ENCODE peak calls at places on chromosomes 4 and X, in five cellular contexts. K is AG10803; Z is stomach; G is Peyer's patch; B is CD4-positive, alpha-beta memory T cell. L is an unnamed sample.
A peak's percentile ranks its signal among the peaks of the same experiment; 100 is the strongest.

GRCh38 chr4:32268949-32269348 is 1548.8 kb downstream of the PCDH7 start:
- DNase-seq in Z (no peak), K (no peak), G (no peak), B (no peak), L (no peak)

GRCh38 chr4:1753256-1753655 is 31.9 kb downstream of the TACC3 start:
- DNase-seq in G (no peak), K (no peak), B (no peak), Z (no peak), L (no peak)

GRCh38 chr4:129358571-129358970 is 262.6 kb downstream of the C4orf33 start:
- DNase-seq in B (no peak), G (no peak), K (peak; percentile 48), Z (no peak), L (no peak)

GRCh38 chr4:7331682-7332000 is 103.1 kb downstream of the PSAPL1 start:
- DNase-seq in Z (no peak), K (no peak), B (no peak), G (no peak), L (no peak)

GRCh38 chr4:21728231-21728758 is 220.3 kb downstream of the KCNIP4 start:
- DNase-seq in G (no peak), Z (no peak), B (no peak), K (no peak), L (no peak)

GRCh38 chrX:10979956-10980355 is 131.2 kb upstream of the HCCS start:
- DNase-seq in Z (no peak), K (no peak), G (no peak), B (no peak), L (no peak)

GRCh38 chrX:31353095-31353494 is 281.3 kb upstream of the FTHL17 start:
- DNase-seq in Z (no peak), G (no peak), K (peak; percentile 48), B (no peak), L (no peak)

GRCh38 chr4:87257523-87257922 is 37.1 kb upstream of the KLHL8 start:
- DNase-seq in G (no peak), K (no peak), B (no peak), Z (no peak), L (no peak)

GRCh38 chr4:5152521-5152920 is 101.2 kb downstream of the STK32B start:
- DNase-seq in Z (no peak), K (no peak), B (no peak), G (no peak), L (no peak)

GRCh38 chrX:18899796-18900380 is 84.0 kb downstream of the PHKA2 start:
- DNase-seq in K (no peak), G (no peak), B (no peak), Z (no peak), L (no peak)

GRCh38 chr4:121594796-121595526 is 101.8 kb downstream of the ANXA5 start:
- DNase-seq in Z (no peak), G (no peak), B (no peak), K (peak; percentile 73), L (no peak)

GRCh38 chr4:16993966-16994840 is 95.8 kb upstream of the LDB2 start:
- DNase-seq in B (no peak), Z (no peak), K (no peak), G (no peak), L (no peak)

GRCh38 chr4:73798842-73799241 is 37.6 kb upstream of the CXCL6 start:
- DNase-seq in Z (no peak), B (no peak), G (no peak), K (no peak), L (no peak)

GRCh38 chrX:10101269-10101668 is 55.5 kb upstream of the CLCN4 start:
- DNase-seq in Z (no peak), G (no peak), K (no peak), B (no peak), L (no peak)

GRCh38 chrX:133926809-133927208 is 58.6 kb downstream of the GPC3 start:
- DNase-seq in G (no peak), B (no peak), Z (no peak), K (no peak), L (no peak)

GRCh38 chrX:135112096-135112729 is 8.1 kb downstream of the ETDB start:
- DNase-seq in Z (no peak), B (peak; percentile 46), K (peak; percentile 17), G (peak; percentile 59), L (no peak)

GRCh38 chrX:110087485-110088356 is 84.8 kb downstream of the TMEM164 start:
- DNase-seq in B (no peak), K (peak; percentile 88), G (no peak), Z (no peak), L (no peak)

GRCh38 chr4:23818097-23818648 is 71.7 kb downstream of the PPARGC1A start:
- DNase-seq in K (no peak), B (no peak), Z (no peak), G (no peak), L (no peak)

GRCh38 chr4:53804719-53805118 is 213.4 kb upstream of the LNX1 start:
- DNase-seq in B (no peak), K (no peak), Z (peak; percentile 67), G (peak; percentile 73), L (no peak)

GRCh38 chr4:150581611-150582010 is 340 bp upstream of the MAB21L2 start:
- DNase-seq in Z (no peak), K (no peak), B (no peak), G (peak; percentile 77), L (no peak)

GRCh38 chr4:71392109-71392508 is 53.3 kb downstream of the SLC4A4 start:
- DNase-seq in Z (no peak), G (no peak), B (no peak), K (no peak), L (no peak)

GRCh38 chrX:48522291-48522690 is 683 bp downstream of the EBP start:
- DNase-seq in K (no peak), B (no peak), Z (no peak), G (peak; percentile 69), L (no peak)

GRCh38 chrX:28659269-28659668 is 72.0 kb downstream of the IL1RAPL1 start:
- DNase-seq in Z (no peak), B (no peak), G (no peak), K (no peak), L (no peak)

GRCh38 chrX:8179653-8180052 is 8.6 kb upstream of the VCX2 start:
- DNase-seq in Z (no peak), B (no peak), K (no peak), G (no peak), L (no peak)

GRCh38 chr4:53800741-53801140 is 209.5 kb upstream of the LNX1 start:
- DNase-seq in Z (no peak), K (no peak), B (no peak), G (no peak), L (no peak)

L was measured in type B pancreatic cell.